ENCODE peak calls at places on chromosomes 3 and 15, in ten cellular contexts. X is effector memory CD4-positive, alpha-beta T cell; T is OCI-LY7; O is IMR-90; M is ascending aorta; A is lower lobe of right lung; F is psoas muscle; V is astrocyte; U is transverse colon; Z is tibial artery. R is an unnamed sample.

GRCh38 chr3:73602171-73602570 is 22.6 kb downstream of the PDZRN3 start:
- DNase-seq in X (no peak), T (no peak), O (peak; percentile 94), M (no peak), A (no peak), F (no peak), V (peak; percentile 92), U (no peak), Z (no peak), R (no peak)

GRCh38 chr3:120017692-120018091 is 76.6 kb downstream of the GSK3B start:
- DNase-seq in X (no peak), T (no peak), O (no peak), M (no peak), A (no peak), F (no peak), V (no peak), U (no peak), Z (no peak), R (no peak)

GRCh38 chr3:14698601-14699244 is 23.8 kb downstream of the C3orf20 start:
- DNase-seq in X (no peak), T (peak; percentile 75), O (no peak), M (no peak), A (no peak), F (no peak), V (no peak), U (no peak), Z (no peak), R (no peak)

GRCh38 chr3:87276484-87276883 is at the start of gene POU1F1:
- DNase-seq in X (no peak), T (no peak), O (no peak), M (no peak), A (no peak), F (no peak), V (no peak), U (no peak), Z (no peak), R (no peak)

GRCh38 chr15:31265871-31266711 is 60.5 kb upstream of the KLF13 start:
- DNase-seq in X (peak; percentile 57), T (peak; percentile 95), O (no peak), M (no peak), A (peak; percentile 72), F (no peak), V (no peak), U (peak; percentile 73), Z (no peak), R (peak; percentile 82)

GRCh38 chr3:40382617-40382979 is 4.4 kb upstream of the ENTPD3 start:
- DNase-seq in X (no peak), T (no peak), O (no peak), M (no peak), A (no peak), F (no peak), V (no peak), U (no peak), Z (no peak), R (no peak)

GRCh38 chr3:69143605-69144004 is 21.2 kb upstream of the LMOD3 start:
- DNase-seq in X (no peak), T (no peak), O (peak; percentile 18), M (no peak), A (no peak), F (no peak), V (peak; percentile 4), U (no peak), Z (no peak), R (no peak)

GRCh38 chr3:73621388-73621787 is 3.4 kb downstream of the PDZRN3 start:
- DNase-seq in X (no peak), T (no peak), O (no peak), M (no peak), A (no peak), F (no peak), V (no peak), U (no peak), Z (no peak), R (no peak)

GRCh38 chr3:71858493-71859127 is 73.7 kb upstream of the PROK2 start:
- DNase-seq in X (no peak), T (no peak), O (no peak), M (no peak), A (no peak), F (no peak), V (no peak), U (no peak), Z (no peak), R (no peak)

GRCh38 chr15:52709172-52709979 is 30.2 kb upstream of the ATOSA start:
- DNase-seq in X (no peak), T (peak; percentile 91), O (no peak), M (no peak), A (no peak), F (no peak), V (no peak), U (peak; percentile 85), Z (no peak), R (peak; percentile 89)

GRCh38 chr3:111864821-111865656 is 6.0 kb downstream of the PHLDB2 start:
- DNase-seq in X (no peak), T (no peak), O (peak; percentile 94), M (no peak), A (no peak), F (no peak), V (peak; percentile 99), U (no peak), Z (no peak), R (no peak)

GRCh38 chr15:93152264-93152884 is 63.4 kb upstream of the RGMA start:
- DNase-seq in X (peak; percentile 38), T (no peak), O (no peak), M (no peak), A (no peak), F (no peak), V (no peak), U (peak; percentile 18), Z (no peak), R (peak; percentile 29)

GRCh38 chr3:45597166-45597565 is 2.6 kb downstream of the LIMD1 start:
- DNase-seq in X (no peak), T (peak; percentile 10), O (peak; percentile 59), M (no peak), A (peak; percentile 36), F (peak; percentile 52), V (peak; percentile 76), U (peak; percentile 24), Z (no peak), R (no peak)

GRCh38 chr3:45599984-45600650 is 5.6 kb downstream of the LIMD1 start:
- DNase-seq in X (no peak), T (no peak), O (no peak), M (no peak), A (peak; percentile 45), F (no peak), V (no peak), U (peak; percentile 65), Z (no peak), R (no peak)

GRCh38 chr3:45597581-45597980 is 3.0 kb downstream of the LIMD1 start:
- DNase-seq in X (no peak), T (peak; percentile 16), O (no peak), M (no peak), A (no peak), F (no peak), V (no peak), U (no peak), Z (no peak), R (no peak)

GRCh38 chr3:45601156-45601555 is 6.6 kb downstream of the LIMD1 start:
- DNase-seq in X (no peak), T (no peak), O (no peak), M (no peak), A (peak; percentile 27), F (no peak), V (no peak), U (no peak), Z (no peak), R (no peak)

DNA sequence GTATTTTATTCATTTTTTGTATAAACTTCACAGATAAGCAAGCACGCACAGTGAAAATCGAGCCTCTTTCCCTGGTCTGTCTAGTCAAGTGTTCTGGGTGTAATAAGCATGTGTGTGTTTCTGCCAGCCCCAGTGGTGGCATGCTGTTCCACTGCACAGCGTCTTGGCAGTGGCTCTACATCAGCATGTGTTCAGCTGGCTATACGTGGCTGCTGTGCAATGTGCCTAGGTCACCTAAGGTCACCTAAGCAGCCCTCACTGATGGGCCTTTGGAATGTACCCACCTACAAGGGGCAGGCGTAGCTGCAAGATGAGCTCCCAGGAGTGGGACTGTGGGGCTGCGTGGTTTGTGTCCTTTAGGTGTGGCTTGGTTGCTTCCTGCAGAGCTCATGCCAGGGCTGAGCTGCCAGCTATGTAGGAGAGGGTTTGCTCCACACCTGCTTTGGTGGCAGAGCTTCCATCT is 4.9 kb downstream of the LIMD1 start:
- DNase-seq in X (no peak), T (no peak), O (no peak), M (no peak), A (peak; percentile 49), F (no peak), V (no peak), U (peak; percentile 51), Z (no peak), R (no peak)
- H3K4me1 ChIP-seq in X (peaks cover 44% of the 10 kb centered on the region), T (peaks cover 39% of the 10 kb centered on the region), O (peaks cover 33% of the 10 kb centered on the region), M (peaks cover 80% of the 10 kb centered on the region), A (peaks cover 80% of the 10 kb centered on the region), F (peaks cover 81% of the 10 kb centered on the region), V (peaks cover 31% of the 10 kb centered on the region), U (peaks cover 65% of the 10 kb centered on the region), Z (peaks cover 97% of the 10 kb centered on the region), R (peaks cover 21% of the 10 kb centered on the region)

DNA sequence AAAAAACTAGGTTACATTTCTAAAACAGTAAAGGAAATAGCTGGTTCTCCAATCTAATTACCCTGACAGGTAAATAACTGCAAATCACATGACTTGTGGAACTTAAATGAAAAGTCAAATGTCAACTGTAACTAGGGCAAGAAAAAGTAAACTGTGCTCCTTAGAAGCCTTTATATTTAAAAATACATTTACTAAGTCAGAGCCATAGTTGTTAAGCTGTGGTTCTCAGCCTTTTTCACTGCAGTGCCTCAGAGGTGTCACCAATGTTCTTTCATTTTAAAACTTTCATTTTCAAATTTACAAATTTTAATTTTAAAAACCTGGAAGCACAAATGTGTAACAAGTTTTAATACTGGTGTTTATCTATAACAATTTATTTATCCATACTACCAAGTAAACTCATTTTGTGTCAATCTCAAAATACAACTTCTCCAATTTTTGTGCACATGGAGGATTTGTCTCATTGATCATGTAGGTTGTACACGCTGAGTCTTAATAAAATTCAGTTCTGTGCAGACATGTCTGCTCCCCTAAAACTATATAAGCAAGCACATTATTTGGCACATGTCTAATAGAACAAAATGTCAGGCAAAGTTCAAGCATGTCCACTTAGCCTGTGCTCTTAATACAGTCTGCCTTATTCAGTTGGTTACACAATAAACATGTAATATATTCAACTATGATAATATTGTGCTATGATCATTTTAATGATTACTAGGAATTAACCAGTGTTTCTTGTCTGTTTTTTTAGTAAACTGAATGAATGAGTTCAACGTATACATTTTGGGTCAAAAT is 70.4 kb downstream of the DLG1 start:
- DNase-seq in X (no peak), T (no peak), O (no peak), M (no peak), A (no peak), F (no peak), V (no peak), U (no peak), Z (no peak), R (no peak)
- H3K27ac ChIP-seq in X (no peak overlapping the region), T (no peak overlapping the region), O (no peak overlapping the region), M (no peak overlapping the region), A (no peak overlapping the region), F (no peak overlapping the region), V (no peak overlapping the region), U (no peak overlapping the region), Z (no peak overlapping the region), R (no peak overlapping the region)

GRCh38 chr15:63018639-63019038 is 23.9 kb upstream of the TPM1 start:
- DNase-seq in X (no peak), T (no peak), O (peak; percentile 39), M (no peak), A (no peak), F (no peak), V (no peak), U (no peak), Z (no peak), R (no peak)
- H3K4me1 ChIP-seq in X (no peaks in the 10 kb centered on the region), T (no peaks in the 10 kb centered on the region), O (peaks cover 30% of the 10 kb centered on the region), M (peaks cover 28% of the 10 kb centered on the region), A (peaks cover 13% of the 10 kb centered on the region), F (peaks cover 33% of the 10 kb centered on the region), V (peaks cover 67% of the 10 kb centered on the region), U (no peaks in the 10 kb centered on the region), Z (peaks cover 54% of the 10 kb centered on the region), R (no peaks in the 10 kb centered on the region)

GRCh38 chr15:40439461-40440299 is 1.1 kb upstream of the BAHD1 start:
- DNase-seq in X (no peak), T (peak; percentile 20), O (peak; percentile 26), M (no peak), A (peak; percentile 67), F (peak; percentile 42), V (no peak), U (peak; percentile 68), Z (peak; percentile 42), R (peak; percentile 65)
- H3K27ac ChIP-seq in X (no peak overlapping the region), T (no peak overlapping the region), O (no peak overlapping the region), M (no peak overlapping the region), A (no peak overlapping the region), F (no peak overlapping the region), V (no peak overlapping the region), U (peak overlapping the region; percentile 84), Z (peak overlapping the region; percentile 25), R (no peak overlapping the region)